ENCODE peak calls at places on chromosomes 11 and 22, in six cellular contexts. A, P, O, H, D and J are unnamed samples.
A peak's percentile ranks its signal among the peaks of the same experiment; 100 is the strongest.

GRCh38 chr11:94493146-94493442 is 550 bp downstream of the MRE11 start:
- DNase-seq in P (no peak), D (no peak), H (no peak), O (no peak), A (no peak), J (no peak)

GRCh38 chr11:92765418-92765817 is 204.0 kb upstream of the MTNR1B start:
- DNase-seq in A (no peak), O (no peak), D (no peak), H (no peak), P (no peak), J (no peak)

GRCh38 chr22:36073476-36073875 is 44.9 kb upstream of the RBFOX2 start:
- DNase-seq in O (no peak), A (peak; percentile 43), P (no peak), H (no peak), D (no peak), J (no peak)

GRCh38 chr11:10973416-10973815 is 115.6 kb upstream of the ZBED5 start:
- DNase-seq in D (no peak), O (no peak), P (no peak), H (no peak), A (no peak), J (no peak)

GRCh38 chr11:69425444-69425843 is 56.0 kb upstream of the LINC01488 start:
- DNase-seq in O (no peak), D (no peak), A (no peak), H (no peak), P (no peak), J (no peak)

GRCh38 chr22:49756656-49757055 is 71.0 kb downstream of the BRD1 start:
- DNase-seq in D (no peak), H (no peak), A (no peak), O (no peak), P (no peak), J (no peak)

GRCh38 chr22:25388866-25389540 is 169.6 kb downstream of the CRYBB2 start:
- DNase-seq in A (no peak), H (no peak), O (no peak), P (no peak), D (no peak), J (no peak)

GRCh38 chr22:17235149-17235655 is 16.0 kb upstream of the ADA2 start:
- DNase-seq in D (no peak), O (no peak), P (no peak), H (peak; percentile 91), A (no peak), J (no peak)

GRCh38 chr11:102109896-102110760 is at the start of gene YAP1:
- DNase-seq in P (peak; percentile 77), H (peak; percentile 57), O (no peak), A (peak; percentile 91), D (peak; percentile 37), J (peak; percentile 25)

GRCh38 chr11:3982431-3982830 is 112.2 kb upstream of the RRM1 start:
- DNase-seq in A (peak; percentile 64), D (no peak), O (no peak), P (no peak), H (no peak), J (no peak)

GRCh38 chr11:9758676-9759518 is 95.0 kb downstream of the SWAP70 start:
- DNase-seq in A (peak; percentile 64), H (no peak), O (no peak), P (peak; percentile 24), D (peak; percentile 78), J (peak; percentile 77)

GRCh38 chr11:3635641-3636375 is 6.0 kb downstream of the ART5 start:
- DNase-seq in A (no peak), O (no peak), D (no peak), H (no peak), P (no peak), J (no peak)

GRCh38 chr22:45620707-45621106 is 50.9 kb upstream of the ATXN10 start:
- DNase-seq in O (peak; percentile 9), D (no peak), H (no peak), P (no peak), A (no peak), J (no peak)

GRCh38 chr11:61598886-61599868 is 18.3 kb upstream of the SYT7 start:
- DNase-seq in D (no peak), O (no peak), H (no peak), P (no peak), A (peak; percentile 70), J (no peak)

GRCh38 chr11:18314794-18315523 is 7.0 kb downstream of the HPS5 start:
- DNase-seq in H (no peak), O (no peak), P (no peak), A (no peak), D (no peak), J (no peak)

GRCh38 chr11:81070948-81071347 is 1630.1 kb upstream of the TENM4 start:
- DNase-seq in D (no peak), P (no peak), O (peak; percentile 3), H (no peak), A (no peak), J (no peak)

GRCh38 chr22:33210129-33210784 is 152.1 kb upstream of the SYN3 start:
- DNase-seq in O (no peak), P (no peak), A (peak; percentile 9), H (no peak), D (peak; percentile 44), J (peak; percentile 24)

GRCh38 chr11:15153231-15153630 is 38.5 kb downstream of the INSC start:
- DNase-seq in O (no peak), P (no peak), H (no peak), A (no peak), D (no peak), J (no peak)

GRCh38 chr11:119388103-119388502 is 6.6 kb upstream of the USP2 start:
- DNase-seq in A (no peak), H (no peak), P (no peak), D (no peak), O (no peak), J (no peak)

GRCh38 chr11:37963440-37963839 is 1365.4 kb upstream of the RAG2 start:
- DNase-seq in A (no peak), D (no peak), O (no peak), P (no peak), H (peak; percentile 10), J (no peak)

GRCh38 chr22:30002861-30003489 is 77.3 kb upstream of the HORMAD2 start:
- DNase-seq in D (no peak), H (no peak), P (no peak), A (no peak), O (no peak), J (no peak)

GRCh38 chr11:100190395-100190794 is 496.7 kb upstream of the ARHGAP42 start:
- DNase-seq in P (no peak), D (no peak), A (no peak), O (no peak), H (no peak), J (no peak)

GRCh38 chr11:71501071-71501985 is 25.7 kb upstream of the KRTAP5-7 start:
- DNase-seq in P (no peak), O (no peak), H (no peak), A (no peak), D (no peak), J (no peak)

GRCh38 chr11:94132152-94132558 is 3.5 kb downstream of the PANX1 start:
- DNase-seq in H (no peak), O (no peak), P (no peak), D (no peak), A (peak; percentile 94), J (no peak)

GRCh38 chr11:123800041-123800440 is 6.1 kb downstream of the OR6M1 start:
- DNase-seq in O (no peak), P (no peak), H (no peak), A (no peak), D (no peak), J (no peak)

GRCh38 chr11:38384568-38384967 is 1786.5 kb upstream of the RAG2 start:
- DNase-seq in O (no peak), D (no peak), H (no peak), A (no peak), P (no peak), J (no peak)

GRCh38 chr22:46626356-46626755 is 6.2 kb downstream of the GRAMD4 start:
- DNase-seq in H (no peak), D (no peak), O (no peak), A (no peak), P (no peak), J (no peak)

GRCh38 chr22:19797086-19797485 is 36.5 kb downstream of the TBX1 start:
- DNase-seq in D (peak; percentile 74), H (no peak), A (no peak), O (no peak), P (no peak), J (no peak)

GRCh38 chr22:33124471-33124870 is 66.3 kb upstream of the SYN3 start:
- DNase-seq in H (no peak), D (no peak), A (no peak), P (no peak), O (no peak), J (no peak)

GRCh38 chr22:26642465-26643367 is 14.7 kb upstream of the MIAT start:
- DNase-seq in H (no peak), O (no peak), A (no peak), P (no peak), D (peak; percentile 64), J (no peak)

GRCh38 chr11:100719362-100719761 is 32.3 kb downstream of the ARHGAP42 start:
- DNase-seq in D (no peak), O (no peak), H (peak; percentile 19), A (peak; percentile 42), P (no peak), J (no peak)

GRCh38 chr11:117823294-117823940 is 1.1 kb downstream of the FXYD2 start:
- DNase-seq in D (peak; percentile 27), H (no peak), O (no peak), A (no peak), P (no peak), J (peak; percentile 25)
- TF ChIP-seq CEBPB in D (no peak), H (no peak), O (no peak), A (no peak), P (no peak), J (no peak)

DNA sequence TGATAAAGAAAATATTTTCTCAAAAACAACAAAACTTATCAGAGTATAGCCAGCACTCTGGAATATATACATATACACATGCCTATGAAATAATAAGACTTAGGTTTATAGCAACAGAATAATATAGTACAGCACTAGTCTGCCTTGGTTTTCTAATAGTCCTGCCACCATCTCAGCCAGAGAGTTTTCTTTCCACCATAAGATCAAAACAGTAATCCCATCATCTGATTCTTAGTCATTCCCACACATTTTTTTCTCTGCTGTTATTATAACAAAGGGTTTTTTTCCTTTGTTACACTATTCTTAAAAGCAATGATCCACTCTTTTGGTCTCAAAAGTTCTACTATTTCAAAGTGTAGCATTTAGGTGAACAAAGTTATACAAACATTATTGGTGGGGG is 15.1 kb downstream of the MTMR2 start:
- DNase-seq in H (no peak), A (peak; percentile 49), O (no peak), D (no peak), P (no peak), J (no peak)
- TF ChIP-seq CEBPB in H (no peak), A (no peak), O (no peak), D (no peak), P (no peak), J (no peak)

DNA sequence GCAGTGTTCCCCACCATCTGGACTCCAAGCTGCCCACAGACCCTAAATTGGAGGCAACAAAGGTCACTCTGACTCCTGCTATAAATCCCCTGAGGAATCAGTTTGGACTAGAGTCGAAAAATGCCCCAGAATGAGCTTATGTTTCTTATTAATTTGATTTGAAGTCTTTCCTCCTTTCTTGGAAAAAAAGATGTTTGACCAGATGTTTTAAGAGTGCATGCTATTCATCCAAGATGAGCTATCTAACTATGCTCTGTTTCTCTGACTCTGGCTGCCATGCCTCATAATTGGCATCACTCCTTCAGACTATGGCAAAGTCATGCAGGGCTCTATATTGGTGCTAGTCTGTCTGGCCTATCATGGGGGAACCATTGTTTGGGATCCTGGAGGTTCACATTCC is 174.0 kb downstream of the SPON1 start:
- DNase-seq in H (no peak), O (no peak), D (no peak), P (no peak), A (no peak), J (no peak)
- TF ChIP-seq CEBPB in H (no peak), O (no peak), D (no peak), P (no peak), A (no peak), J (no peak)

GRCh38 chr11:12123799-12124198 is 13.4 kb downstream of the MICAL2 start:
- DNase-seq in P (no peak), H (no peak), O (no peak), D (no peak), A (peak; percentile 55), J (no peak)
- TF ChIP-seq CEBPB in P (no peak), H (no peak), O (no peak), D (no peak), A (no peak), J (no peak)